ENCODE peak calls at places on chromosomes 6 and 20, in nine cellular contexts. One of them, this sample, is unnamed.

GRCh38 chr6:56334937-56335336 is 87.6 kb upstream of the COL21A1 start:
- DNase-seq in NCI-H510A: no peak
- DNase-seq in glutamatergic neuron: no peak
- DNase-seq in HS-5: peak; percentile 78
- DNase-seq in left lobe of liver: no peak
- DNase-seq in DMS79 treated with DMSO at 0.1 percent for 48 hours: no peak
- DNase-seq in EL: peak; percentile 80
- DNase-seq in HTR-8/SVneo: no peak
- DNase-seq in effector CD4-positive, alpha-beta T cell: no peak
- DNase-seq in this sample: no peak

GRCh38 chr6:39947611-39948068 is 13.4 kb upstream of the MOCS1 start:
- DNase-seq in NCI-H510A: no peak
- DNase-seq in glutamatergic neuron: no peak
- DNase-seq in HS-5: no peak
- DNase-seq in left lobe of liver: no peak
- DNase-seq in DMS79 treated with DMSO at 0.1 percent for 48 hours: no peak
- DNase-seq in EL: no peak
- DNase-seq in HTR-8/SVneo: no peak
- DNase-seq in effector CD4-positive, alpha-beta T cell: no peak
- DNase-seq in this sample: no peak

GRCh38 chr6:23244300-23244699 is 674.9 kb downstream of the HDGFL1 start:
- DNase-seq in NCI-H510A: no peak
- DNase-seq in glutamatergic neuron: no peak
- DNase-seq in HS-5: peak; percentile 42
- DNase-seq in left lobe of liver: no peak
- DNase-seq in DMS79 treated with DMSO at 0.1 percent for 48 hours: no peak
- DNase-seq in EL: peak; percentile 26
- DNase-seq in HTR-8/SVneo: no peak
- DNase-seq in effector CD4-positive, alpha-beta T cell: no peak
- DNase-seq in this sample: no peak

GRCh38 chr20:42795399-42795798 is 394.3 kb downstream of the PTPRT start:
- DNase-seq in NCI-H510A: peak; percentile 21
- DNase-seq in glutamatergic neuron: no peak
- DNase-seq in HS-5: no peak
- DNase-seq in left lobe of liver: no peak
- DNase-seq in DMS79 treated with DMSO at 0.1 percent for 48 hours: peak; percentile 66
- DNase-seq in EL: no peak
- DNase-seq in HTR-8/SVneo: no peak
- DNase-seq in effector CD4-positive, alpha-beta T cell: no peak
- DNase-seq in this sample: no peak

GRCh38 chr6:78953798-78954197 is 86.4 kb downstream of the IRAK1BP1 start:
- DNase-seq in NCI-H510A: no peak
- DNase-seq in glutamatergic neuron: no peak
- DNase-seq in HS-5: no peak
- DNase-seq in left lobe of liver: no peak
- DNase-seq in DMS79 treated with DMSO at 0.1 percent for 48 hours: no peak
- DNase-seq in EL: no peak
- DNase-seq in HTR-8/SVneo: no peak
- DNase-seq in effector CD4-positive, alpha-beta T cell: no peak
- DNase-seq in this sample: no peak

GRCh38 chr6:28537509-28538140 is 11.9 kb downstream of the GPX5 start:
- DNase-seq in NCI-H510A: no peak
- DNase-seq in glutamatergic neuron: no peak
- DNase-seq in HS-5: no peak
- DNase-seq in left lobe of liver: no peak
- DNase-seq in DMS79 treated with DMSO at 0.1 percent for 48 hours: no peak
- DNase-seq in EL: peak; percentile 23
- DNase-seq in HTR-8/SVneo: peak; percentile 12
- DNase-seq in effector CD4-positive, alpha-beta T cell: peak; percentile 3
- DNase-seq in this sample: no peak

GRCh38 chr20:48241482-48241881 is 456.2 kb upstream of the SULF2 start:
- DNase-seq in NCI-H510A: no peak
- DNase-seq in glutamatergic neuron: no peak
- DNase-seq in HS-5: no peak
- DNase-seq in left lobe of liver: no peak
- DNase-seq in DMS79 treated with DMSO at 0.1 percent for 48 hours: no peak
- DNase-seq in EL: no peak
- DNase-seq in HTR-8/SVneo: no peak
- DNase-seq in effector CD4-positive, alpha-beta T cell: no peak
- DNase-seq in this sample: no peak

GRCh38 chr20:35776513-35777101 is 4.8 kb downstream of the PHF20 start:
- DNase-seq in NCI-H510A: peak; percentile 47
- DNase-seq in glutamatergic neuron: no peak
- DNase-seq in HS-5: no peak
- DNase-seq in left lobe of liver: no peak
- DNase-seq in DMS79 treated with DMSO at 0.1 percent for 48 hours: no peak
- DNase-seq in EL: peak; percentile 25
- DNase-seq in HTR-8/SVneo: no peak
- DNase-seq in effector CD4-positive, alpha-beta T cell: no peak
- DNase-seq in this sample: no peak

GRCh38 chr6:131023834-131024504 is 39.1 kb downstream of the EPB41L2 start:
- DNase-seq in NCI-H510A: no peak
- DNase-seq in glutamatergic neuron: no peak
- DNase-seq in HS-5: peak; percentile 57
- DNase-seq in left lobe of liver: no peak
- DNase-seq in DMS79 treated with DMSO at 0.1 percent for 48 hours: no peak
- DNase-seq in EL: peak; percentile 71
- DNase-seq in HTR-8/SVneo: peak; percentile 12
- DNase-seq in effector CD4-positive, alpha-beta T cell: no peak
- DNase-seq in this sample: no peak

GRCh38 chr6:169827372-169827771 is 76.0 kb downstream of the ERMARD start:
- DNase-seq in NCI-H510A: no peak
- DNase-seq in glutamatergic neuron: no peak
- DNase-seq in HS-5: no peak
- DNase-seq in left lobe of liver: peak; percentile 28
- DNase-seq in DMS79 treated with DMSO at 0.1 percent for 48 hours: no peak
- DNase-seq in EL: no peak
- DNase-seq in HTR-8/SVneo: no peak
- DNase-seq in effector CD4-positive, alpha-beta T cell: no peak
- DNase-seq in this sample: no peak

GRCh38 chr20:22411568-22412450 is 172.6 kb downstream of the FOXA2 start:
- DNase-seq in NCI-H510A: no peak
- DNase-seq in glutamatergic neuron: no peak
- DNase-seq in HS-5: no peak
- DNase-seq in left lobe of liver: peak; percentile 75
- DNase-seq in DMS79 treated with DMSO at 0.1 percent for 48 hours: no peak
- DNase-seq in EL: no peak
- DNase-seq in HTR-8/SVneo: no peak
- DNase-seq in effector CD4-positive, alpha-beta T cell: no peak
- DNase-seq in this sample: peak; percentile 78

This sample was measured in HuH-7.